ENCODE peak calls at places on chromosomes 6 and 20, in five cellular contexts. V is PC-3, Y is fibroblast of lung, C is lower lobe of right lung, L is sigmoid colon. E is an unnamed sample.

GRCh38 chr6:89260832-89261231 is 43.7 kb upstream of the GABRR1 start:
- DNase-seq in V (no peak), Y (no peak), L (no peak), C (no peak), E (peak)

GRCh38 chr6:44034391-44034861 is 92.8 kb downstream of the MRPL14 start:
- DNase-seq in L (peak), Y (no peak), C (peak), V (peak), E (no peak)

GRCh38 chr20:54665812-54666211 is 190.4 kb downstream of the DOK5 start:
- DNase-seq in V (no peak), C (no peak), L (no peak), Y (no peak), E (no peak)

GRCh38 chr6:32842690-32843089 is 1.2 kb downstream of the PSMB8 start:
- DNase-seq in V (no peak), L (peak), Y (no peak), C (no peak), E (no peak)

GRCh38 chr6:117976030-117976651 is 69.1 kb downstream of the SLC35F1 start:
- DNase-seq in Y (peak), C (no peak), L (no peak), V (peak), E (peak)

GRCh38 chr6:30013296-30013922 is 47.7 kb upstream of the POLR1H start:
- DNase-seq in C (no peak), V (peak), L (no peak), Y (no peak), E (peak)

GRCh38 chr6:90227693-90228092 is 69.0 kb downstream of the BACH2 start:
- DNase-seq in C (no peak), Y (peak), L (no peak), V (no peak), E (no peak)

GRCh38 chr6:73656501-73657145 is 2.8 kb upstream of the SLC17A5 start:
- DNase-seq in Y (no peak), L (no peak), C (no peak), V (peak), E (no peak)

GRCh38 chr6:36844232-36845170 is 5.3 kb upstream of the CPNE5 start:
- DNase-seq in C (no peak), Y (no peak), V (no peak), L (no peak), E (no peak)

GRCh38 chr6:35216412-35216732 is 2.6 kb downstream of the SCUBE3 start:
- DNase-seq in C (no peak), L (no peak), V (no peak), Y (no peak), E (no peak)

GRCh38 chr6:1667012-1667804 is 57.5 kb downstream of the FOXC1 start:
- DNase-seq in L (no peak), V (no peak), C (no peak), Y (peak), E (no peak)

GRCh38 chr6:4637691-4638433 is 138.3 kb upstream of the CDYL start:
- DNase-seq in Y (peak), V (peak), C (no peak), L (no peak), E (no peak)

GRCh38 chr6:125102901-125103300 is 50.7 kb upstream of the TPD52L1 start:
- DNase-seq in Y (peak), C (no peak), V (peak), L (no peak), E (no peak)

GRCh38 chr6:130324657-130325056 is 41.2 kb upstream of the TMEM200A start:
- DNase-seq in L (no peak), Y (peak), C (no peak), V (peak), E (no peak)

GRCh38 chr6:161437851-161438250 is 164.0 kb upstream of the AGPAT4 start:
- DNase-seq in L (no peak), V (peak), Y (peak), C (no peak), E (no peak)

GRCh38 chr20:53866787-53867740 is 203.3 kb downstream of the BCAS1 start:
- DNase-seq in L (no peak), C (no peak), V (peak), Y (no peak), E (peak)

GRCh38 chr6:113586966-113587699 is 270.0 kb upstream of the MARCKS start:
- DNase-seq in L (no peak), Y (no peak), C (no peak), V (no peak), E (peak)

GRCh38 chr6:154289818-154290508 is 66.6 kb downstream of the IPCEF1 start:
- DNase-seq in Y (no peak), C (no peak), V (peak), L (no peak), E (no peak)

GRCh38 chr20:1397710-1398109 is 4.9 kb upstream of the FKBP1A start:
- DNase-seq in V (no peak), Y (no peak), C (no peak), L (no peak), E (no peak)

GRCh38 chr20:47295921-47296426 is 60.5 kb downstream of the ZMYND8 start:
- DNase-seq in L (no peak), V (peak), Y (peak), C (no peak), E (no peak)

GRCh38 chr6:125888989-125889656 is 67.4 kb upstream of the HINT3 start:
- DNase-seq in L (no peak), Y (peak), V (peak), C (no peak), E (peak)

GRCh38 chr6:21679761-21680265 is 86.3 kb downstream of the SOX4 start:
- DNase-seq in C (no peak), Y (peak), V (peak), L (no peak), E (no peak)

GRCh38 chr6:158686791-158687381 is 37.0 kb downstream of the SYTL3 start:
- DNase-seq in Y (no peak), C (no peak), V (no peak), L (no peak), E (no peak)

GRCh38 chr20:44010162-44010704 is 95.6 kb downstream of the TOX2 start:
- DNase-seq in V (no peak), C (no peak), L (no peak), Y (no peak), E (peak)

GRCh38 chr20:33629533-33629932 is 32.6 kb upstream of the C20orf144 start:
- DNase-seq in L (no peak), C (no peak), V (no peak), Y (no peak), E (no peak)

GRCh38 chr20:33624399-33624798 is 37.7 kb upstream of the C20orf144 start:
- DNase-seq in V (no peak), L (no peak), Y (no peak), C (no peak), E (no peak)

GRCh38 chr20:33622705-33623390 is 39.3 kb upstream of the C20orf144 start:
- DNase-seq in L (no peak), Y (no peak), C (no peak), V (no peak), E (no peak)

GRCh38 chr20:33627577-33628216 is 34.4 kb upstream of the C20orf144 start:
- DNase-seq in L (no peak), Y (no peak), C (no peak), V (no peak), E (no peak)

GRCh38 chr20:33626190-33626589 is 35.9 kb upstream of the C20orf144 start:
- DNase-seq in C (no peak), L (no peak), Y (no peak), V (no peak), E (no peak)
- H3K4me3 ChIP-seq in C (no peak), L (no peak), Y (no peak), V (no peak), E (no peak)

DNA sequence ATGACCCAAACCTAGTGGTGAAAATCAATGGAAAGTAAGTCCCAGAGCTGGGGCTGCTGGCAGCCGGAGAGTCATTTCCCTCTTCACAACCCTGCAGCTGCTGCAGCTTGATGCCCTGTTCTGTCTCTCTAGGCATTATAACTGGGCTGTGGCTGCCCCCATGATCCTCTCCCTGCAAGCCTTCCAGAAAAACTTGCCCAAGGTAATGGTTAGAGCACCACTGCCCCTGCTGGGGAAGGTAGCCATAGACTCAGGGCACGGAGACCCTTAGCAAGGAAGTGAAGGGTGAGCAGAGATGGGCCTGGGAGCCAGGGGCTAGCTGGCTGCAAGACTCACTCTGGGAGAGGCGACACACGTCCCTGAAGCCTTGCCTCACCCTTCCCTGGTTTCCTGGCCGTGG is 12.0 kb downstream of the LPIN3 start:
- DNase-seq in V (no peak), Y (no peak), L (no peak), C (no peak), E (no peak)
- TF ChIP-seq CTCF in V (no peak), Y (no peak), L (no peak), C (no peak), E (no peak)

DNA sequence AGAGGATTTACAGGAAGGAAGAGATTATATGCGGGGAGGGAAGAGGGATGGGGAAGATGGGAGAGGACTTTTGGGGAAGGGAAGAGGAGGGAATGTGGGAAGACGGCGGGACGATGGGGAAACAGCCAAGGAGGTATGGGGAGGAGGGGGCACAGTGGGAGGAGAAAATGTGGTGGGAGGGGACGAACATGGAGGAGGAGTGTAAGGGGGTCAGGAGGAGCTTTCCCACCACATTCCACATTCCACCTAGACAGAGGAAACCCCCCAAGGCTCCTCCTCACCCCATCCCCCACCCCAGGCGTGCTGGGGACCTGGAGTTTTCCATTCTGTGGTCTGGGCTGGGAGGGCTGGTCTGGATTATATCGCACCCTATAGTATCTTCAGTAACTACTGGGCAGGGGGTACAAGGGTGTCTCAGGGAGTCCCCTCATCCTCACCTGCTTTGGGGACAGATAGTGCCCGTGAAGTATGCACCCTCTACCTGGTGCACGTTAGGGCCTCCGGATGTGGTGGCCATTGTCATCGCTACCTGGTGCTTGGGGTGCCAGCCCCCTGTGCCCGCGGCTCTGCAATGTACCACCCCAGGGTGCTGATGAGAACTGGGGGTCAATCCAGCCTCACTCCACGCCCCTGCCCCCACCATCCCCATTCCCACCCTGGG is 684 bp upstream of the PTGIS start:
- DNase-seq in V (no peak), C (no peak), Y (peak), L (peak), E (no peak)
- H3K4me3 ChIP-seq in V (no peak), C (peak), Y (no peak), L (peak), E (no peak)

DNA sequence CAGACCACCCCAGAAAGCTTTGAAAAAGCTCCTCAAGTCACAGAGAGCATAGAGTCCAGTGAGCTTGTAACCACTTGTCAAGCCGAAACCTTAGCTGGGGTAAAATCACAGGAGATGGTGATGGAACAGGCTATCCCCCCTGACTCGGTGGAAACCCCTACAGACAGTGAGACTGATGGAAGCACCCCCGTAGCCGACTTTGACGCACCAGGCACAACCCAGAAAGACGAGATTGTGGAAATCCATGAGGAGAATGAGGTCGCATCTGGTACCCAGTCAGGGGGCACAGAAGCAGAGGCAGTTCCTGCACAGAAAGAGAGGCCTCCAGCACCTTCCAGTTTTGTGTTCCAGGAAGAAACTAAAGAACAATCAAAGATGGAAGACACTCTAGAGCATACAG is 39.6 kb downstream of the ZBTB2 start:
- DNase-seq in C (no peak), V (no peak), L (no peak), Y (no peak), E (no peak)
- TF ChIP-seq CTCF in C (no peak), V (no peak), L (no peak), Y (no peak), E (no peak)

DNA sequence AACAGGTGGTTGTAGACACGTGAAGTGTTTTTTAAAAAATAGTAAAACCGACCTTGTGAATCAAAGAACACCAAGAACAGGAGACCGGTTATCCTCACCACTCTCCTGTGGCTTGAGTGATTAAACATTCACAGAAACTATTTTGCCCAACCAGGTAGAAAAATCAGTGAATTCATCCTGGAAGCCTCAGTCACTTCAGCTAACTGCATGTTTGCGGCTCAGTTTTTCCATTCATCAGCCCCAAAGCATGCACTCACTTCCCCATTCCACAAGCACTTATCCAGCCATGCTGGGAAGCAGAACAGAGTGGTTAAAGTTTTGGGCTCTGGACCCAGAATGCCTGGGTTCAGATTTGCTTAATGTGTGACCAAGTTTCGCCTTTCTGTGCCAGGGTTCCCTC is 2.4 kb downstream of the LRRN4 start:
- DNase-seq in L (no peak), C (no peak), V (peak), Y (peak), E (no peak)
- H3K4me3 ChIP-seq in L (no peak), C (peak), V (no peak), Y (peak), E (no peak)

DNA sequence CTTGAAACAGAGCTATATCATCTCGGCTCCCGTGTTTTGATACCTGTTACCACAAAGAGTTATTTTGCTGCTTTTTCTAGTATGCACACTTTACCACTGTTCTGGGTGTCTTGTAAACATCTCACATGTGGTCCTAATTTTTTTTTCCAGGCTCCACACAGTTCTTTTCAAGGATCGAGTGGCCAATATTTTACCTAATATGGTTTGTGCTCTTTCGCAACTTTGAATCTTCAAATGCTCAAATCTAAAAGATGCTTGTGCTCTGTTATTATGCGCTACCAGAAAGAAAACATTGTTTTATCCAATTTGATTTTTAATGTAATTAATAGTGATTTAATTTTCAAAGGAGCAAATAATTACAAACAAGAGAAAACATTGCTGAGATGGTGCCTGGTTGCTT is 10.7 kb downstream of the ENPP5 start:
- DNase-seq in V (no peak), L (no peak), C (no peak), Y (no peak), E (no peak)
- TF ChIP-seq CTCF in V (no peak), L (no peak), C (no peak), Y (no peak), E (no peak)

DNA sequence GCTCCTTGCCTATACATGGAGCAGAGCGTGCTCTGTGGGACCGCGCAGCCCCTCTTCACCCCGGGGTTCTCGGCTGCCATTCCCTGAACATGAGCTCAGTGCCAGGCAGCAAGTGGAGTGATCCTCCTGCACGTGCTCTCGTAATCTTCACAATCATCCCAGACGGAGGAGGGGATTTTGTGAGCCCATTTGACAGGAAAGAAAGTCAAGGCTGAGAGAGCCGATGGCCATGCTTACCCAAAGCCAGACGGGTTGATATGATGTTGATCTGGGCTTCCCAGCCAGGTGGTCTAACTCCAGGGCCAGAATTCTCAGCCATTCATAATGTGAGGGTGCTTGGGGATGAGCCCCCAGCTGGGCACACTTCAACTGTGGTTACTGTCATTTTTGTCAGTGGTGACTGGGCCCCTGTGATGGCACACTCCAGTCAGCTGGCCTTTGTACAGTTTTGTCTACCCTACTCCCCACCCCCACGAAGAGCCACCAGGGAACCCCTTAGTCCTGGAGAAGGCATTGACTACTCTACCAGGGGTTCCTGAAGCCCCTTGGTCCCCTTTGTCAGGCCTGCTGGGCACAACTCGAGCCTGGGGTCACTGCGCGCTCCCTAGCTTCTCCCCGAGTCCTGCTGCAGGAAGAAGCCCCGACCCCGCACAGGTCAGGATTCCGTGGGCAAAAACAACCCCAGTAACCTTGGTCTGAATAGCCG is 1.5 kb downstream of the APCDD1L start:
- DNase-seq in C (no peak), V (no peak), L (no peak), Y (no peak), E (no peak)
- H3K4me3 ChIP-seq in C (no peak), V (peak), L (no peak), Y (no peak), E (no peak)

DNA sequence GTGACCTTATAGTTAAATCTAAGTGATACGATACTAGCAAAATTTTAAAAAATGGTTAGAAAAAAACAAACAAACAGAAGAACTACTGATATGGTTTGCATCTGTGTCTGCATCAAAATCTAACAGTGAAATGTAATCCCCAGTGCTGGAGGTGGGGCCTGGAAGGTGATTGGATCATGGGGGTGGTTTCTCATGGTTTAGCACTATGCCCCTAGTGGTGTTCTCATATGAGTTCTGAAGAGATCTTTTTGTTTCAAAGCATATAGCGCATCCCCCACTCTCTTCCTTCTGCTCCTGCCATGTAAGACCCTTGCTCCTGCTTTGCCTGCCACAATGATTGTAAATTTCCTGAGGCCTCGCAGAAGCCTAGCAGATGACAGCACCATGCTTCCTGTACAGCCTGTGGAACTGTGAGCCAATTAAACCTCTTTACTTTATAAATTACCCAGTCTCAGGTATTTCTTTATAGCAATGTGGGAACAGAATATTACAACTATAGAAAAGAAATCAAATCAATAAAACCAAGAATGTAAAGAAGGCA is 5.4 kb downstream of the FBXL4 start:
- DNase-seq in V (peak), Y (no peak), C (no peak), L (no peak), E (peak)
- TF ChIP-seq CTCF in V (peak), Y (no peak), C (no peak), L (no peak), E (no peak)

GRCh38 chr20:36742558-36742957 is 3.3 kb downstream of the NDRG3 start:
- DNase-seq in Y (no peak), L (no peak), V (no peak), C (no peak), E (no peak)

GRCh38 chr20:36745234-36745926 is 510 bp downstream of the NDRG3 start:
- DNase-seq in V (no peak), C (peak), L (peak), Y (peak), E (peak)

GRCh38 chr20:36745927-36746659 is at the start of gene NDRG3:
- DNase-seq in V (peak), Y (peak), L (peak), C (peak), E (peak)

GRCh38 chr20:36744243-36744642 is 1.6 kb downstream of the NDRG3 start:
- DNase-seq in V (no peak), C (no peak), Y (no peak), L (no peak), E (no peak)

DNA sequence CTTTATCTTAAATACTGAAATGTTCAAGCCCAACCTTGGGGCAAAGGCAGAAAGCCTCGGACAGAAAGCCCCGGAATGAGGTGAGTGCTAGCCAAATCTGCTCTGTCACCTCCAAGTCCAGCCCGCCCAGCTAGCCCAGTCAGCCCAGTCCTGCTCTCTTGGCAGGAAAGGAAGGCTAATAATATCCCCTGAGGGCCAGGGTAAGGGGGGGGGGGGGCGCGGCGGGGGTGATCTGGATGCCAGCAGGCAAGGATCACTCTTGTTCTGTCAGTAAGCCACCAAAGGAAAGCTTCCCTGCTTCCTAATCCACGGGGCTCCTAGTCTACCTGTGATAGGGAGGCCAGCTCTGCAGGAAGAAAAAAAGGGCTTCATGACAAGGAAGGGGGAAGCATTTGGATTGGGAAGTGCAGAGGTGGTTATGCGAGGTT is 1.1 kb downstream of the NDRG3 start:
- DNase-seq in L (no peak), V (peak), C (no peak), Y (peak), E (no peak)
- H3K4me3 ChIP-seq in L (peak), V (peak), C (peak), Y (peak), E (peak)

E was measured in A673.